ENCODE peak calls at places on chromosome 15, in four cellular contexts. X, O, Q and W are unnamed samples.

GRCh38 chr15:99424978-99425665 is 140.7 kb upstream of the MEF2A start:
- DNase-seq in X (peak), Q (no peak), O (peak), W (no peak)

GRCh38 chr15:60964527-60964926 is 264.6 kb downstream of the RORA start:
- DNase-seq in O (no peak), X (no peak), Q (no peak), W (no peak)

GRCh38 chr15:56821721-56822425 is 88.6 kb upstream of the ZNF280D start:
- DNase-seq in O (peak), Q (peak), X (no peak), W (no peak)

GRCh38 chr15:36501063-36501678 is 78.3 kb upstream of the CDIN1 start:
- DNase-seq in O (no peak), X (peak), Q (no peak), W (no peak)

GRCh38 chr15:70260580-70260979 is 162.9 kb upstream of the TLE3 start:
- DNase-seq in Q (no peak), X (no peak), O (no peak), W (peak)

GRCh38 chr15:68407141-68407885 is 24.6 kb downstream of the ITGA11 start:
- DNase-seq in X (no peak), O (no peak), Q (no peak), W (no peak)

GRCh38 chr15:97902140-97902780 is 58.2 kb upstream of the ARRDC4 start:
- DNase-seq in Q (no peak), X (peak), O (no peak), W (no peak)

GRCh38 chr15:20407553-20407952 is 134.0 kb downstream of the GOLGA6L6 start:
- DNase-seq in O (no peak), Q (peak), X (no peak), W (no peak)

GRCh38 chr15:72902245-72902928 is 118.8 kb upstream of the ADPGK start:
- DNase-seq in X (no peak), O (peak), Q (peak), W (no peak)

GRCh38 chr15:60565407-60565806 is 86.5 kb upstream of the ICE2 start:
- DNase-seq in O (no peak), X (no peak), Q (no peak), W (no peak)

GRCh38 chr15:100900136-100900894 is 18.8 kb upstream of the LRRK1 start:
- DNase-seq in X (no peak), O (no peak), Q (no peak), W (no peak)

GRCh38 chr15:51849866-51850265 is 20.4 kb downstream of the TMOD3 start:
- DNase-seq in O (no peak), Q (no peak), X (no peak), W (no peak)

GRCh38 chr15:58329781-58330467 is 101.9 kb upstream of the LIPC start:
- DNase-seq in O (no peak), Q (peak), X (no peak), W (no peak)

GRCh38 chr15:25175033-25175788 is 220.4 kb downstream of the SNRPN start:
- DNase-seq in X (no peak), O (peak), Q (peak), W (peak)

GRCh38 chr15:98727115-98728040 is 79.0 kb downstream of the IGF1R start:
- DNase-seq in O (peak), X (peak), Q (peak), W (peak)

GRCh38 chr15:63791236-63791635 is 42.5 kb downstream of the HERC1 start:
- DNase-seq in O (no peak), X (no peak), Q (no peak), W (no peak)

GRCh38 chr15:100958326-100959065 is 39.3 kb downstream of the LRRK1 start:
- DNase-seq in X (peak), Q (no peak), O (no peak), W (no peak)

GRCh38 chr15:23857028-23857641 is 170.0 kb upstream of the NDN start:
- DNase-seq in O (no peak), X (no peak), Q (peak), W (no peak)

GRCh38 chr15:81294501-81294850 is 29.5 kb downstream of the STARD5 start:
- DNase-seq in O (no peak), X (no peak), Q (no peak), W (no peak)

GRCh38 chr15:74451861-74452835 is 8.8 kb downstream of the UBL7 start:
- DNase-seq in Q (no peak), X (no peak), O (no peak), W (no peak)

GRCh38 chr15:96553931-96554330 is 223.4 kb downstream of the NR2F2 start:
- DNase-seq in Q (no peak), O (no peak), X (no peak), W (no peak)

GRCh38 chr15:65927545-65927944 is 58.3 kb downstream of the RAB11A start:
- DNase-seq in O (no peak), Q (no peak), X (no peak), W (no peak)
- TF ChIP-seq CTCF in O (no peak), Q (no peak), X (peak), W (peak)

GRCh38 chr15:33215941-33216872 is 21.7 kb upstream of the FMN1 start:
- DNase-seq in X (no peak), Q (no peak), O (no peak), W (no peak)
- TF ChIP-seq CTCF in X (peak), Q (peak), O (peak), W (peak)

GRCh38 chr15:90143176-90143655 is 40.9 kb upstream of the IDH2 start:
- DNase-seq in Q (peak), O (peak), X (no peak), W (no peak)
- TF ChIP-seq CTCF in Q (peak), O (peak), X (peak), W (peak)

GRCh38 chr15:77871838-77872371 is 205.6 kb downstream of the TBC1D2B start:
- DNase-seq in X (no peak), O (no peak), Q (peak), W (peak)
- TF ChIP-seq CTCF in X (peak), O (no peak), Q (peak), W (peak)

DNA sequence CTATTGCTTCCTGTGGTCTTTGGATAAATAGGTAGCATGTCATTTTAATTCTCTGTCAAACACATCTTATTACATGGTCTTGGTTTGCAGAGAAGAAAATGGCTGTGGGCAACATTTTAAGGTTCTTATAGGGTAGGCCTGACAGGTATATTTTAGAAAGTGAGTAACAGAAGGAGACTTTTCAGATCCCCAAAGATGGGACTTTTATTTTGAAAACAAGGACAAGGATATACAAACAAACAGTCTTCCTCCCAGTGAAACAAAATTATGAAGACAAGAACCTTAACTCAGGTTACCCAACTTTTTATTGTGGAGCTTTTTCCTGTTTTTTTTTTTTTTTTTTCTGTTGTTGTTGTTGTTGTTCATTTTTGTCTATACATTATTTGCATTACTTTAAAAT is 916.2 kb downstream of the NTRK3 start:
- DNase-seq in Q (no peak), O (no peak), X (no peak), W (no peak)
- TF ChIP-seq CTCF in Q (no peak), O (no peak), X (no peak), W (no peak)

DNA sequence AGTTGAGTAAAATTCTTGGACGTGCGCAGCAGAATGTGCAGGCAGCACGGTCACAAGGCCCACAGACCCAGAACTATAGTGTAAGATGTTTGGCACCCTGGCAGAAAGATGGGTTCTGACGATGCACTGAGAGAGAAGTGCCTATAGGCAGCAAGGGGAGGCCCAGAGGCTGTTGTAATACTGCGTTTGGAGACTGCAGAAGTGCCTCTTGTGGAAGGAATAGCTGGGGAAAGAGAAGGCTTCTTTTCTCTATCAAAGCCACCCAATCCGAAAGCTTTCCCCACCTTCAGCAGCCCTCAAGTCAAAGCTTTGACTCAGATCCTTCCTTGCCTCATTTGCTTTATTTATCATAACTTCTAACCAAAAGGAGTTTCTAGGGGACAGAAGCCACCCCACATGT is 5.2 kb upstream of the SIN3A start:
- DNase-seq in O (no peak), Q (no peak), X (no peak), W (no peak)
- TF ChIP-seq CTCF in O (no peak), Q (no peak), X (no peak), W (no peak)

DNA sequence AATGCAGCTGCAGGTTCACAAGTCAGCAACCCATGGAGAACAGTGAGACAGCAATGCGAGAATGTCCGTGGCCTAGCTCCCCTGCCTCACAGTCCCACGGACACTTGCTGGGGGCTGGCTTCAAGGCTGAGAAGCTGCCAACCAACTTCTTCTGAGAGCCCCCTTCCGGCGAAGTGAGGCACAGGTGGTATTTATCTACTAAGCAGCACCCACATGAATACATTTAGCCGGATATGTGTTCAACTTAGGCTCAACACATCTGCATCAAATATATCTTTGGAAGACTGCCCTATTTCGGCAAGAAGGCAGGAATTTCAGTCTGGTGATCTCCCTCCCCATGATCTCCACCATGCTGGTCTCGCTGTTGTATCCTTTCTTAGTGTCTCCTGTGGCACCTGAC is 341.0 kb upstream of the NR2E3 start:
- DNase-seq in Q (no peak), O (no peak), X (no peak), W (no peak)
- TF ChIP-seq CTCF in Q (no peak), O (no peak), X (no peak), W (no peak)

GRCh38 chr15:67049351-67050044 is 15.9 kb upstream of the SMAD3 start:
- DNase-seq in Q (no peak), X (peak), O (no peak), W (no peak)
- TF ChIP-seq CTCF in Q (no peak), X (no peak), O (no peak), W (peak)

GRCh38 chr15:39501366-39501765 is 79.5 kb upstream of the THBS1 start:
- DNase-seq in X (peak), Q (no peak), O (no peak), W (no peak)
- TF ChIP-seq CTCF in X (no peak), Q (no peak), O (no peak), W (no peak)